ENCODE peak calls at places on chromosomes 5 and 9, in eight cellular contexts. H is CD8-positive, alpha-beta T cell; Y is pancreas; Z is esophagus squamous epithelium; F is cardiac muscle cell; G is prostate gland; B is body of pancreas; M is SJCRH30. K is an unnamed sample. For H3K9me3, the result is how much of the 10 kb centered on the place peaks cover.

GRCh38 chr5:132053483-132053882 is 7.0 kb upstream of the IL3 start:
- DNase-seq in H (no peak), Y (peak), Z (no peak), F (no peak), G (peak), B (no peak), M (no peak), K (no peak)

GRCh38 chr9:75626860-75627259 is 263.6 kb upstream of the PCSK5 start:
- DNase-seq in H (no peak), Y (no peak), Z (no peak), F (no peak), G (no peak), B (no peak), M (no peak), K (no peak)

GRCh38 chr5:174145821-174146220 is 100.3 kb downstream of the NSG2 start:
- DNase-seq in H (no peak), Y (no peak), Z (no peak), F (no peak), G (no peak), B (no peak), M (no peak), K (no peak)

GRCh38 chr9:18857769-18858168 is 175.2 kb downstream of the SAXO1 start:
- DNase-seq in H (no peak), Y (no peak), Z (no peak), F (no peak), G (no peak), B (no peak), M (no peak), K (no peak)

GRCh38 chr5:33725846-33726245 is 165.9 kb downstream of the ADAMTS12 start:
- DNase-seq in H (no peak), Y (no peak), Z (no peak), F (no peak), G (no peak), B (no peak), M (no peak), K (no peak)

GRCh38 chr5:17255471-17256016 is 38.1 kb downstream of the BASP1 start:
- DNase-seq in H (no peak), Y (no peak), Z (no peak), F (no peak), G (no peak), B (no peak), M (no peak), K (no peak)

GRCh38 chr9:103942171-103942570 is 151.9 kb upstream of the SMC2 start:
- DNase-seq in H (no peak), Y (no peak), Z (no peak), F (no peak), G (no peak), B (no peak), M (no peak), K (no peak)

GRCh38 chr9:132594412-132594811 is 12.0 kb downstream of the BARHL1 start:
- DNase-seq in H (no peak), Y (no peak), Z (no peak), F (no peak), G (no peak), B (no peak), M (no peak), K (no peak)

GRCh38 chr9:124320062-124320973 is 62.6 kb downstream of the NEK6 start:
- DNase-seq in H (no peak), Y (peak), Z (no peak), F (peak), G (peak), B (peak), M (peak), K (peak)

GRCh38 chr9:86945868-86946711 is 1.2 kb downstream of the GAS1 start:
- DNase-seq in H (peak), Y (peak), Z (peak), F (peak), G (peak), B (peak), M (peak), K (peak)

GRCh38 chr5:159441441-159441840 is 111.2 kb upstream of the IL12B start:
- DNase-seq in H (no peak), Y (no peak), Z (no peak), F (peak), G (no peak), B (no peak), M (peak), K (peak)

GRCh38 chr9:82231411-82231810 is 242.8 kb downstream of the SPATA31D1 start:
- DNase-seq in H (no peak), Y (no peak), Z (no peak), F (no peak), G (no peak), B (no peak), M (no peak), K (no peak)

GRCh38 chr9:128190516-128191405 is 611 bp downstream of the CIZ1 start:
- DNase-seq in H (peak), Y (no peak), Z (no peak), F (peak), G (no peak), B (no peak), M (peak), K (no peak)

GRCh38 chr9:18601026-18601425 is 127.1 kb downstream of the ADAMTSL1 start:
- DNase-seq in H (no peak), Y (no peak), Z (no peak), F (no peak), G (no peak), B (no peak), M (no peak), K (no peak)

GRCh38 chr5:86461169-86461956 is 156.4 kb upstream of the COX7C start:
- DNase-seq in H (no peak), Y (no peak), Z (no peak), F (no peak), G (no peak), B (no peak), M (no peak), K (no peak)

GRCh38 chr5:152673601-152674000 is 268.5 kb upstream of the NMUR2 start:
- DNase-seq in H (no peak), Y (no peak), Z (no peak), F (no peak), G (no peak), B (no peak), M (no peak), K (no peak)

GRCh38 chr5:134550271-134551214 is 25.1 kb downstream of the JADE2 start:
- DNase-seq in H (peak), Y (no peak), Z (no peak), F (no peak), G (no peak), B (no peak), M (no peak), K (no peak)
- H3K4me3 ChIP-seq in H (no peak), Y (no peak), Z (no peak), F (no peak), G (no peak), B (no peak), M (no peak), K (no peak)

GRCh38 chr5:54226215-54226614 is 84.2 kb downstream of the ARL15 start:
- DNase-seq in H (no peak), Y (no peak), Z (no peak), F (no peak), G (no peak), B (no peak), M (no peak), K (no peak)
- H3K9me3 ChIP-seq in H (under half), Y (under half), Z (under half), F (under half), G (under half), B (under half), M (under half), K (under half)

DNA sequence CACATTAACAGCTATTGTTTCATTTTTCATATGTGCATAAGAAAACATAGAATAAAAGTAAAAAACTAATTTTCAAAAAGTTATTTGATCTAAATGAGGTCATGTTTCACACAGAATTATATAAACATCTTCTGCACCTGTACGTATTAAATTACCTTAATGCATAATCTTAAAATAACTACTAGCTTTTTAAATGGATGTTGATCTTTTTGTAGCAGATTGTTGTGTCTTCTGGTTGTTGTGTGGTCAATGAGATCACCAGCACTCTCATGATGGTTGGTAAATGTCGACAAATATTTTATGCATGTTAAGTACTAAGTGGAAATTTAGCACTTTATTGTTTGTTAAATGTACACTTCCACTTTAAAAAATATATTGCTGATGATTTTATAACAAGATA is 162.0 kb downstream of the AP3B1 start:
- DNase-seq in H (no peak), Y (no peak), Z (no peak), F (no peak), G (no peak), B (no peak), M (no peak), K (no peak)
- H3K27ac ChIP-seq in H (no peak), Y (no peak), Z (no peak), F (no peak), G (no peak), B (no peak), M (no peak), K (no peak)

GRCh38 chr5:177457239-177458121 is 10.9 kb downstream of the PRR7 start:
- DNase-seq in H (peak), Y (no peak), Z (peak), F (peak), G (peak), B (peak), M (peak), K (peak)

GRCh38 chr5:177454397-177455035 is 7.9 kb downstream of the PRR7 start:
- DNase-seq in H (peak), Y (peak), Z (peak), F (peak), G (peak), B (peak), M (peak), K (peak)

GRCh38 chr5:177456591-177456964 is 10.0 kb downstream of the PRR7 start:
- DNase-seq in H (no peak), Y (no peak), Z (no peak), F (no peak), G (no peak), B (peak), M (no peak), K (no peak)

GRCh38 chr5:177455036-177455660 is 8.5 kb downstream of the PRR7 start:
- DNase-seq in H (peak), Y (peak), Z (no peak), F (peak), G (peak), B (peak), M (no peak), K (peak)

GRCh38 chr5:177455661-177456590 is 9.3 kb downstream of the PRR7 start:
- DNase-seq in H (peak), Y (peak), Z (peak), F (peak), G (peak), B (peak), M (peak), K (peak)
- H3K4me3 ChIP-seq in H (peak), Y (peak), Z (peak), F (peak), G (peak), B (peak), M (no peak), K (peak)

GRCh38 chr5:165325201-165325600 is 1819.8 kb downstream of the MAT2B start:
- DNase-seq in H (no peak), Y (no peak), Z (no peak), F (no peak), G (no peak), B (no peak), M (no peak), K (no peak)

GRCh38 chr5:165333623-165334022 is 1828.2 kb downstream of the MAT2B start:
- DNase-seq in H (no peak), Y (no peak), Z (no peak), F (no peak), G (no peak), B (no peak), M (no peak), K (no peak)

GRCh38 chr5:165334186-165334585 is 1828.8 kb downstream of the MAT2B start:
- DNase-seq in H (no peak), Y (no peak), Z (no peak), F (no peak), G (no peak), B (no peak), M (no peak), K (no peak)

DNA sequence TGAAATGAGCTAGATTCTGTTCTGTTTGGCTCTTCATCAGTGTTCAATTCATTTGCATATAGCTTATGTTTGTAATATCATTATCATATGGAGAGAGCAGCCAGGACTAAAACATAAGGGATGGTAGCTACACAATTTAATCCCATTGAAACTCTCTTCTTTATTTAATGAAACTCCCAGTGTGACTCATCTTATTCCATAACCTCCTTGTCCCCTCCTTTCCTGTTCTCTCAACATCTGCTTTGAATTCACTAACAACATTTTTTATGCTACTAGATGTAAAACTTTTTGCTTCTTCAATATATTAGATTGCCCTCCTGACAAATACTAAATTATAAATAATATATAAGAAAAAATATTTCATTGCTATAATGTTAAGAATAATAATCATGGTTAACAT is 1823.4 kb downstream of the MAT2B start:
- DNase-seq in H (no peak), Y (no peak), Z (no peak), F (no peak), G (no peak), B (no peak), M (no peak), K (no peak)
- H3K9me3 ChIP-seq in H (under half), Y (under half), Z (under half), F (under half), G (under half), B (under half), M (under half), K (under half)

DNA sequence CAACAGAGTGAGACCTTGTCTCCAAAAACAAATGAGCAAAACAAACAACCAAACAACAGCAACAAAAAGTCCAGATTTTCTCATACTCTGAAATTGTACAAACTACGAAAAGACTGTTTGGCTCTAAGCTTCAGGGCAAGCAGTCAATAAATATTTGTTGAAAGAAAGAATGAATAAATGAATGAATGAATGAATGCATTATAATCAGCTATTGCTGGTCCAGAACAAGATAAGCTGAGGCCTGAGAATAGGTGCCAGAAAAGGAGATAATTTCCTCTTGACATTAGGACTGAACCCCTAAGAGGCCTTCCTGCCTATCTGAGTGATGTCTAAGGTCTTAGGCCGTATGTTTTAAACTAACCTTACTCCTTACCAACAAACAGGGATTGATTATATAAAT is 99.2 kb upstream of the IL6ST start:
- DNase-seq in H (no peak), Y (no peak), Z (no peak), F (no peak), G (no peak), B (no peak), M (no peak), K (no peak)
- H3K27ac ChIP-seq in H (no peak), Y (no peak), Z (no peak), F (no peak), G (no peak), B (no peak), M (no peak), K (no peak)

DNA sequence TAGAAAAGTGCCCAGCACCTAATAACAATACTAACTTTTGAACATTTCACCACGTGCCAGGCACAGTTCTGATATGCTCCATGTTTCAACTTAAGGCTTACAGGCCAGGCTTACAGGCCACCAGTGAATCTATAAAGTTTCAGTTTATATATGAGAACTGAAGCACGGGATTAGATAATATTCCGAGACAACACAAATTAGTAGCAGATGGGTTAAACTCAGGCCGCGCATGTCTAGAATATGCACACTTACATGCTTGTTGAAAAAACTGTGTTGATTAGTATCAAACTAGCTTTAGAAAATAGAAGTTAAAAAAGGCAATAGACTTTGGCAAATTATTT is 587.9 kb downstream of the MTRR start:
- DNase-seq in H (no peak), Y (no peak), Z (no peak), F (no peak), G (no peak), B (no peak), M (no peak), K (no peak)
- H3K4me3 ChIP-seq in H (peak), Y (peak), Z (no peak), F (peak), G (peak), B (no peak), M (peak), K (no peak)

K was measured in WERI-Rb-1.